ENCODE peak calls at places on chromosomes 6 and 20, in seven cellular contexts. B, E, N, T, W, R and J are unnamed samples.
A peak's percentile ranks its signal among the peaks of the same experiment; 100 is the strongest.

GRCh38 chr20:31587545-31588389 is 17.3 kb upstream of the ID1 start:
- DNase-seq in B (peak; percentile 64), R (no peak), T (no peak), E (no peak), W (peak; percentile 62), N (no peak), J (no peak)

GRCh38 chr6:150687508-150687907 is 87.8 kb downstream of the PLEKHG1 start:
- DNase-seq in R (no peak), E (no peak), W (no peak), T (no peak), N (no peak), B (peak; percentile 9), J (no peak)

GRCh38 chr6:70686548-70687133 is 19.0 kb downstream of the SMAP1 start:
- DNase-seq in B (peak; percentile 51), R (no peak), E (peak; percentile 22), W (peak; percentile 59), N (no peak), T (no peak), J (peak; percentile 36)

GRCh38 chr6:84771732-84772131 is 7.3 kb upstream of the TBX18 start:
- DNase-seq in T (no peak), E (peak; percentile 21), N (no peak), R (no peak), W (no peak), B (peak; percentile 22), J (no peak)

GRCh38 chr6:151647871-151648639 is 154.2 kb downstream of the CCDC170 start:
- DNase-seq in B (no peak), R (no peak), E (no peak), T (no peak), W (no peak), N (no peak), J (no peak)

GRCh38 chr6:2126351-2126750 is 119.1 kb downstream of the GMDS start:
- DNase-seq in W (no peak), T (no peak), N (no peak), B (peak; percentile 54), E (no peak), R (no peak), J (no peak)

GRCh38 chr20:4989570-4989969 is 11.7 kb downstream of the SLC23A2 start:
- DNase-seq in W (no peak), E (no peak), B (no peak), N (no peak), T (no peak), R (no peak), J (no peak)

GRCh38 chr6:4433199-4433598 is 297.8 kb upstream of the ECI2 start:
- DNase-seq in R (no peak), W (no peak), T (no peak), B (no peak), N (no peak), E (no peak), J (no peak)

GRCh38 chr6:149046164-149046821 is 271.2 kb upstream of the TAB2 start:
- DNase-seq in T (no peak), N (no peak), W (no peak), R (no peak), E (no peak), B (no peak), J (no peak)

GRCh38 chr6:140486468-140487361 is 1112.3 kb upstream of the CITED2 start:
- DNase-seq in E (no peak), T (no peak), B (peak; percentile 46), W (peak; percentile 55), N (no peak), R (no peak), J (no peak)

GRCh38 chr20:56451056-56451765 is 17.2 kb upstream of the RTF2 start:
- DNase-seq in N (no peak), W (no peak), T (no peak), E (no peak), R (no peak), B (no peak), J (no peak)

GRCh38 chr6:141029908-141030307 is 1102.8 kb upstream of the GJE1 start:
- DNase-seq in N (no peak), W (no peak), B (no peak), R (no peak), T (no peak), E (no peak), J (no peak)

GRCh38 chr6:128282956-128283355 is 237.4 kb downstream of the PTPRK start:
- DNase-seq in R (no peak), T (no peak), W (no peak), E (no peak), B (no peak), N (no peak), J (no peak)

GRCh38 chr6:46781478-46782378 is 11.5 kb upstream of the MEP1A start:
- DNase-seq in N (no peak), R (peak; percentile 58), E (peak; percentile 14), T (no peak), B (peak; percentile 72), W (peak; percentile 74), J (peak; percentile 53)

GRCh38 chr6:50889912-50890311 is 71.2 kb downstream of the TFAP2B start:
- DNase-seq in E (no peak), W (no peak), N (no peak), R (no peak), T (no peak), B (no peak), J (no peak)

GRCh38 chr20:25321991-25322390 is 68.6 kb downstream of the ABHD12 start:
- DNase-seq in N (no peak), B (peak; percentile 39), R (no peak), T (no peak), E (no peak), W (no peak), J (no peak)

GRCh38 chr20:19784511-19785172 is 26.6 kb downstream of the RIN2 start:
- DNase-seq in R (peak; percentile 92), B (peak; percentile 90), W (peak; percentile 91), T (no peak), E (peak; percentile 75), N (no peak), J (peak; percentile 93)

GRCh38 chr6:142569676-142570075 is 267.9 kb downstream of the ADGRG6 start:
- DNase-seq in W (no peak), E (no peak), B (peak; percentile 51), N (no peak), T (no peak), R (no peak), J (no peak)

GRCh38 chr6:47677381-47678100 is 20.8 kb upstream of the ADGRF4 start:
- DNase-seq in W (no peak), R (no peak), B (no peak), T (no peak), E (no peak), N (no peak), J (no peak)

GRCh38 chr6:11994875-11995461 is 17.1 kb upstream of the HIVEP1 start:
- DNase-seq in R (no peak), T (no peak), E (no peak), W (no peak), N (no peak), B (no peak), J (no peak)

GRCh38 chr6:170137176-170137891 is 153.5 kb downstream of the DLL1 start:
- DNase-seq in E (no peak), T (no peak), W (peak; percentile 24), N (no peak), R (no peak), B (no peak), J (no peak)

GRCh38 chr6:18609715-18610114 is 222.6 kb downstream of the RNF144B start:
- DNase-seq in R (no peak), E (no peak), N (no peak), B (no peak), T (no peak), W (no peak), J (no peak)

GRCh38 chr6:13267142-13267621 is 61.2 kb downstream of the TBC1D7 start:
- DNase-seq in E (no peak), B (peak; percentile 59), T (no peak), N (no peak), W (peak; percentile 75), R (no peak), J (no peak)

GRCh38 chr6:25652007-25652515 is at the start of gene SCGN:
- DNase-seq in N (peak; percentile 1), R (no peak), T (peak; percentile 23), W (peak; percentile 81), B (peak; percentile 86), E (peak; percentile 64), J (peak; percentile 38)

GRCh38 chr6:32844839-32845372 is 1.1 kb upstream of the PSMB8 start:
- DNase-seq in N (no peak), B (no peak), E (no peak), R (no peak), T (peak; percentile 21), W (no peak), J (no peak)

GRCh38 chr6:163585932-163586437 is 171.5 kb downstream of the QKI start:
- DNase-seq in R (no peak), W (peak; percentile 93), T (no peak), B (peak; percentile 78), E (no peak), N (no peak), J (no peak)

GRCh38 chr6:41255638-41256246 is 27.6 kb downstream of the TREML4 start:
- DNase-seq in N (no peak), W (no peak), E (no peak), T (no peak), B (no peak), R (no peak), J (no peak)

GRCh38 chr6:130632897-130633296 is 194.3 kb upstream of the SMLR1 start:
- DNase-seq in W (no peak), E (no peak), B (no peak), N (no peak), R (no peak), T (no peak), J (no peak)

GRCh38 chr6:164159061-164159460 is 744.5 kb downstream of the QKI start:
- DNase-seq in B (no peak), T (no peak), E (no peak), R (no peak), N (no peak), W (no peak), J (no peak)

GRCh38 chr6:73774311-73774766 is 78.3 kb downstream of the CD109 start:
- DNase-seq in N (no peak), R (no peak), B (peak; percentile 74), W (peak; percentile 93), T (no peak), E (no peak), J (no peak)

GRCh38 chr20:58986286-58986967 is 5.4 kb downstream of the NELFCD start:
- DNase-seq in R (no peak), N (no peak), E (no peak), B (no peak), W (no peak), T (no peak), J (no peak)

GRCh38 chr6:100176321-100176950 is 182.4 kb upstream of the MCHR2 start:
- DNase-seq in R (no peak), W (peak; percentile 84), N (no peak), E (no peak), B (peak; percentile 73), T (no peak), J (no peak)

GRCh38 chr20:2805682-2806350 is 5.4 kb upstream of the CPXM1 start:
- DNase-seq in W (no peak), R (no peak), T (no peak), B (no peak), N (no peak), E (no peak), J (no peak)

GRCh38 chr6:138593100-138593877 is 94.0 kb upstream of the NHSL1 start:
- DNase-seq in N (no peak), R (no peak), E (peak; percentile 41), W (peak; percentile 97), B (peak; percentile 93), T (no peak), J (no peak)